ENCODE peak calls at places on chromosomes 12 and 14, in seven cellular contexts. O is fibroblast of pulmonary artery, J is K562, U is sigmoid colon, V is mucosa of descending colon, Q is adrenal gland, I is psoas muscle. L is an unnamed sample.

GRCh38 chr14:77011226-77011762 is 17.2 kb downstream of the IRF2BPL start:
- DNase-seq in O (no peak), J (no peak), U (no peak), V (no peak), Q (no peak), I (no peak), L (no peak)

GRCh38 chr14:104600141-104600643 is 4.4 kb downstream of the TMEM179 start:
- DNase-seq in O (no peak), J (no peak), U (no peak), V (no peak), Q (peak; percentile 91), I (peak; percentile 10), L (peak; percentile 26)

GRCh38 chr12:131085816-131086591 is 132.3 kb downstream of the ADGRD1 start:
- DNase-seq in O (no peak), J (no peak), U (peak; percentile 62), V (peak; percentile 27), Q (peak; percentile 35), I (no peak), L (no peak)

GRCh38 chr12:51051787-51052186 is 3.7 kb downstream of the LETMD1 start:
- DNase-seq in O (no peak), J (no peak), U (no peak), V (no peak), Q (no peak), I (no peak), L (no peak)

GRCh38 chr12:42442328-42442759 is 116.4 kb downstream of the PPHLN1 start:
- DNase-seq in O (no peak), J (peak; percentile 13), U (no peak), V (no peak), Q (no peak), I (no peak), L (no peak)

GRCh38 chr14:74980398-74980745 is 22.3 kb upstream of the EIF2B2 start:
- DNase-seq in O (no peak), J (peak; percentile 1), U (no peak), V (no peak), Q (peak; percentile 27), I (no peak), L (no peak)

GRCh38 chr14:106318700-106319099 is 792.3 kb downstream of the TMEM121 start:
- DNase-seq in O (no peak), J (peak; percentile 53), U (no peak), V (no peak), Q (no peak), I (no peak), L (peak; percentile 65)

GRCh38 chr12:125533434-125534029 is 468.3 kb downstream of the AACS start:
- DNase-seq in O (no peak), J (peak; percentile 72), U (no peak), V (no peak), Q (no peak), I (no peak), L (peak; percentile 67)

GRCh38 chr12:47832263-47832933 is 12.7 kb upstream of the HDAC7 start:
- DNase-seq in O (no peak), J (no peak), U (no peak), V (peak; percentile 56), Q (no peak), I (no peak), L (peak; percentile 79)

GRCh38 chr14:103517626-103518415 is 4.8 kb downstream of the CKB start:
- DNase-seq in O (no peak), J (no peak), U (peak; percentile 81), V (peak; percentile 60), Q (peak; percentile 69), I (no peak), L (no peak)

GRCh38 chr12:6996040-6996441 is 22.2 kb downstream of the LPCAT3 start:
- DNase-seq in O (peak; percentile 52), J (peak; percentile 50), U (no peak), V (no peak), Q (peak; percentile 88), I (peak; percentile 58), L (no peak)

GRCh38 chr14:74611672-74612345 is at the start of gene LTBP2:
- DNase-seq in O (no peak), J (peak; percentile 26), U (no peak), V (no peak), Q (no peak), I (no peak), L (no peak)

GRCh38 chr12:17666641-17667324 is 423.2 kb downstream of the RERGL start:
- DNase-seq in O (no peak), J (no peak), U (no peak), V (no peak), Q (no peak), I (no peak), L (no peak)

GRCh38 chr12:104750061-104750460 is 208.0 kb downstream of the SLC41A2 start:
- DNase-seq in O (no peak), J (no peak), U (no peak), V (no peak), Q (peak; percentile 52), I (no peak), L (no peak)

GRCh38 chr12:105485926-105486325 is 155.4 kb downstream of the C12orf75 start:
- DNase-seq in O (peak; percentile 42), J (no peak), U (no peak), V (no peak), Q (no peak), I (no peak), L (no peak)

GRCh38 chr14:93128785-93129459 is 13.2 kb upstream of the ITPK1 start:
- DNase-seq in O (no peak), J (no peak), U (no peak), V (no peak), Q (no peak), I (no peak), L (no peak)

GRCh38 chr14:93135399-93135798 is 19.7 kb upstream of the ITPK1 start:
- DNase-seq in O (no peak), J (no peak), U (no peak), V (no peak), Q (no peak), I (no peak), L (no peak)

GRCh38 chr14:93133476-93133875 is 17.8 kb upstream of the ITPK1 start:
- DNase-seq in O (peak; percentile 89), J (no peak), U (peak; percentile 81), V (no peak), Q (peak; percentile 66), I (no peak), L (no peak)

GRCh38 chr14:93136009-93136408 is 20.3 kb upstream of the ITPK1 start:
- DNase-seq in O (no peak), J (no peak), U (no peak), V (no peak), Q (no peak), I (no peak), L (no peak)

DNA sequence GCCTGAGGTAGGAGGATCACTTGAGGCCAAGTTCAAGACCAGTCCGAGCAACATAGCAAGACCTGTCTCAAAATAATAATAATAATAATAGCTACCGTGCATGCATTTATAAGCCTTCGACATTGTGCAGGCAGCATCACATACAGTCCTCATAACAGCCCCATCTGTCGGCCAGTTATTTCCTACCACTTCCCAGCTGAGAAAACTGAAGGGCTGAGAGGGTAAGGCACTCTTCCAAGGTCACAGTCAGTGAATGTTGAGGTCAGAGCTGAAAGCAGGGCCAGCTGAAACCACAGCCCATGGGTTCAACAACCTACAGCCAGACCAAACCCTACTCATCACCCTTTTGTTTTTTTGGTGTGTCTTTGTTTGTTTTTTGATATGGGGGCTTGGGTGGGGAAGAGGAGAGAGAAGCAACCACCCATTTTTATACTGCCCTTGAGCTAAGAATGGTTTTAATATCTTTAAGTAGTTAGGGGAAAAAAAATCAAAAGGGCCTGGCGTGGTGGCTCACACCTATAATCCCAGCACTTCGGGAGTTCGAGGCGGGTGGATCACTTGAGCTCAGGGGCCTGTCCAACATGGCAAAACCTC is 16.8 kb upstream of the ITPK1 start:
- DNase-seq in O (peak; percentile 51), J (peak; percentile 13), U (no peak), V (no peak), Q (peak; percentile 85), I (no peak), L (peak; percentile 63)
- TF ChIP-seq CTCF in O (peak; percentile 53), J (peak; percentile 46), U (no peak), V (peak; percentile 13), Q (peak; percentile 23), I (peak; percentile 28), L (peak; percentile 43)

GRCh38 chr14:99260652-99261551 is 11.1 kb downstream of the BCL11B start:
- DNase-seq in O (no peak), J (no peak), U (no peak), V (no peak), Q (no peak), I (no peak), L (no peak)
- TF ChIP-seq CTCF in O (no peak), J (no peak), U (no peak), V (no peak), Q (no peak), I (no peak), L (no peak)

GRCh38 chr12:84512751-84513150 is 399.8 kb downstream of the SLC6A15 start:
- DNase-seq in O (no peak), J (no peak), U (no peak), V (no peak), Q (no peak), I (no peak), L (no peak)

GRCh38 chr12:84506317-84506716 is 406.3 kb downstream of the SLC6A15 start:
- DNase-seq in O (no peak), J (no peak), U (peak; percentile 58), V (no peak), Q (no peak), I (no peak), L (no peak)

GRCh38 chr12:84508943-84509342 is 403.7 kb downstream of the SLC6A15 start:
- DNase-seq in O (no peak), J (no peak), U (peak; percentile 75), V (no peak), Q (no peak), I (no peak), L (no peak)

GRCh38 chr12:84507914-84508313 is 404.7 kb downstream of the SLC6A15 start:
- DNase-seq in O (no peak), J (no peak), U (peak; percentile 46), V (no peak), Q (no peak), I (no peak), L (no peak)

DNA sequence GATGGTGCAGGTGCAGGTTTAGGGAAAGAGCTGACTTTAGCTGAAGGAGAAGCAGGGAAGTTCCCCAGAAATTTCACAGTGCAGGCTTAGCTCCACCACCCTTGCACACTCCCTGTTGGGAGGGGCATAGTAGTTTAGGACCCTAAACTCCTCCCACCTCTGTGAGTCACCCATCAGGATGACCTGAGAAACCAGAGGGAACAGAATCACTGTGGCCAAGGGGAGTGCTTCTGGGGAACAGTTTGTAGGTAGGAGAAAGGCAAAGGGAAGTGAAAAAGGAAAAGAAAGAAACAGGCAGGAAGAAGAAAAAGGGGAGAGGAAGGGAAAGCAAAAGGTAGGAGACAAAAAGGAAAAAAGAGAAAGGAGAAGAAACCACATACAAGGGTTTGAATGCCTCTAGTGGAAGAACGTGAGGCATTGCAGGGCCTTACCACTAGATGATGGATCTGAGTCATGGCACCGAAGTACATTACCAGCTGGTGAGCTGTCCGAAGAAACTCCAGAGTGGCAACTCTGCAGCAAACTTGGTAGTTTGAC is 404.2 kb downstream of the SLC6A15 start:
- DNase-seq in O (peak; percentile 67), J (no peak), U (peak; percentile 71), V (no peak), Q (no peak), I (no peak), L (no peak)
- TF ChIP-seq CTCF in O (peak; percentile 54), J (no peak), U (peak; percentile 25), V (no peak), Q (no peak), I (peak; percentile 11), L (peak; percentile 4)

DNA sequence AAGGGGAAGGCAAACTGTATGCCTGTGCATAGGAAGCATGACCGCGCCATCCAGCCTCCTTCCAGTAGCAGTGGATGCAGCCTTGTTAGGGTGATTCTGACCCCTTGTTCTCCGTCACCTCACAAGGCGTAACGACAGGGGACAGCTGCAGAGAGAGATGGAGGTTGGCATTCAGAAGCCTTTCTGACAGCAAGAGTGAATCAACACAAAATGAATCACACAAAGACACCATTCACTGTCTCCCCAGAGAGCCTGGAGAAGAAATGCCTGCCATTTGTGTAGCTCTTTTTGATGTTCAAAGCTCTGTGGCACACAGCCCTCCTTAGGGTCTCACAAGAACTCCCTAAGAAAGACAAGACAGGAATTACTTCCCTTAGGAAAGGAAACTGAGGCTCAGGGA is 280.7 kb downstream of the CACNA1C start:
- DNase-seq in O (no peak), J (no peak), U (no peak), V (no peak), Q (no peak), I (no peak), L (no peak)
- TF ChIP-seq CTCF in O (no peak), J (no peak), U (no peak), V (no peak), Q (no peak), I (no peak), L (no peak)